ENCODE peak calls at places on chromosomes 3 and 15, in nine cellular contexts. O is fibroblast of gingiva, R is amygdala, F is nephron progenitor cell, S is tibial artery, W is astrocyte of the spinal cord, A is T-cell, N is T-helper 2 cell, J is sciatic nerve. Z is an unnamed sample.

GRCh38 chr15:80890341-80890972 is 99.2 kb downstream of the MESD start:
- DNase-seq in O (no peak), R (no peak), F (no peak), S (no peak), W (peak), A (no peak), N (no peak), J (no peak), Z (no peak)

GRCh38 chr15:92907880-92908279 is 7.8 kb downstream of the CHD2 start:
- DNase-seq in O (peak), R (no peak), F (no peak), S (no peak), W (peak), A (no peak), N (no peak), J (no peak), Z (no peak)

GRCh38 chr15:34348735-34349300 is 5.7 kb downstream of the NUTM1 start:
- DNase-seq in O (no peak), R (no peak), F (no peak), S (no peak), W (no peak), A (no peak), N (no peak), J (no peak), Z (no peak)

GRCh38 chr3:134294302-134294925 is 43.8 kb upstream of the RYK start:
- DNase-seq in O (no peak), R (no peak), F (no peak), S (no peak), W (no peak), A (peak), N (no peak), J (no peak), Z (no peak)

GRCh38 chr15:30059771-30060170 is 23.0 kb upstream of the GOLGA8J start:
- DNase-seq in O (no peak), R (no peak), F (no peak), S (no peak), W (no peak), A (no peak), N (no peak), J (no peak), Z (no peak)

GRCh38 chr3:139457066-139457465 is 19.2 kb downstream of the RBP2 start:
- DNase-seq in O (no peak), R (no peak), F (no peak), S (no peak), W (no peak), A (no peak), N (no peak), J (no peak), Z (no peak)

GRCh38 chr3:69774029-69774428 is 34.8 kb downstream of the MITF start:
- DNase-seq in O (peak), R (no peak), F (no peak), S (peak), W (no peak), A (no peak), N (no peak), J (no peak), Z (no peak)

GRCh38 chr15:41544650-41545015 is 576 bp upstream of the RPAP1 start:
- DNase-seq in O (peak), R (no peak), F (no peak), S (no peak), W (no peak), A (no peak), N (no peak), J (no peak), Z (no peak)

GRCh38 chr3:173584834-173585831 is 187.6 kb downstream of the NLGN1 start:
- DNase-seq in O (peak), R (no peak), F (peak), S (peak), W (peak), A (no peak), N (no peak), J (peak), Z (no peak)

GRCh38 chr3:196072313-196072712 is 9.6 kb downstream of the TFRC start:
- DNase-seq in O (no peak), R (no peak), F (no peak), S (no peak), W (no peak), A (no peak), N (no peak), J (no peak), Z (no peak)

GRCh38 chr15:42602501-42602900 is 27.1 kb downstream of the STARD9 start:
- DNase-seq in O (no peak), R (no peak), F (no peak), S (no peak), W (no peak), A (no peak), N (no peak), J (no peak), Z (no peak)

GRCh38 chr3:183555541-183556081 is at the start of gene KLHL6:
- DNase-seq in O (no peak), R (no peak), F (no peak), S (no peak), W (no peak), A (peak), N (peak), J (no peak), Z (no peak)

GRCh38 chr3:12985148-12985547 is 88.1 kb downstream of the IQSEC1 start:
- DNase-seq in O (no peak), R (no peak), F (no peak), S (no peak), W (no peak), A (no peak), N (no peak), J (no peak), Z (no peak)

GRCh38 chr3:55556622-55557531 is 69.8 kb upstream of the WNT5A start:
- DNase-seq in O (no peak), R (no peak), F (no peak), S (no peak), W (no peak), A (no peak), N (no peak), J (no peak), Z (no peak)

GRCh38 chr3:46847744-46848143 is 15.5 kb downstream of the MYL3 start:
- DNase-seq in O (no peak), R (no peak), F (no peak), S (no peak), W (no peak), A (no peak), N (no peak), J (no peak), Z (no peak)

Z was measured in HCT116.